ENCODE peak calls at places on chromosomes 6 and 20, in nine cellular contexts. H is CD4-positive, CD25-positive, alpha-beta regulatory T cell; R is fibroblast of lung; C is endothelial cell of umbilical vein; V is A549; N is mesenchymal stem cell; W is K562; F is CD4-positive, alpha-beta memory T cell; K is tibial artery. J is an unnamed sample.

GRCh38 chr6:100304575-100304974 is 160.1 kb downstream of the SIM1 start:
- DNase-seq in H (no peak), K (no peak), F (no peak), C (peak; percentile 86), V (no peak), N (no peak), W (no peak), R (no peak), J (no peak)

GRCh38 chr6:7529141-7529540 is 12.3 kb upstream of the DSP start:
- DNase-seq in K (no peak), F (no peak), W (no peak), N (no peak), C (no peak), R (peak; percentile 18), H (no peak), V (no peak), J (no peak)

GRCh38 chr20:6767536-6768227 is at the start of gene BMP2:
- DNase-seq in H (peak; percentile 6), V (peak; percentile 48), F (no peak), R (peak; percentile 75), C (peak; percentile 74), W (peak; percentile 38), N (peak; percentile 74), K (peak; percentile 68), J (no peak)

GRCh38 chr20:37538003-37538402 is 10.3 kb upstream of the BLCAP start:
- DNase-seq in F (no peak), C (no peak), R (peak; percentile 56), N (peak; percentile 47), H (no peak), W (no peak), K (no peak), V (peak; percentile 56), J (no peak)

GRCh38 chr6:13604135-13604534 is 11.0 kb upstream of the NOL7 start:
- DNase-seq in F (no peak), H (no peak), C (no peak), N (no peak), V (no peak), W (no peak), R (no peak), K (no peak), J (no peak)

GRCh38 chr6:36616888-36617521 is 22.8 kb downstream of the SRSF3 start:
- DNase-seq in K (peak; percentile 64), W (no peak), C (peak; percentile 67), F (no peak), R (peak; percentile 63), V (peak; percentile 82), H (no peak), N (no peak), J (no peak)

GRCh38 chr6:41093729-41094128 is 21.0 kb downstream of the NFYA start:
- DNase-seq in N (peak; percentile 12), F (no peak), V (no peak), H (no peak), K (no peak), R (peak; percentile 25), W (no peak), C (no peak), J (no peak)

GRCh38 chr6:89909991-89910390 is 15.7 kb downstream of the GJA10 start:
- DNase-seq in R (no peak), C (no peak), K (no peak), W (no peak), F (no peak), N (no peak), V (no peak), H (no peak), J (no peak)

GRCh38 chr20:16445482-16445881 is 127.8 kb downstream of the KIF16B start:
- DNase-seq in N (no peak), V (no peak), W (no peak), R (no peak), K (no peak), H (no peak), F (no peak), C (no peak), J (no peak)

GRCh38 chr20:44435630-44436335 is 39.9 kb upstream of the TTPAL start:
- DNase-seq in N (no peak), W (no peak), F (no peak), C (no peak), H (no peak), R (no peak), V (peak; percentile 52), K (no peak), J (no peak)

GRCh38 chr6:143843689-143844405 is 709 bp downstream of the LTV1 start:
- DNase-seq in W (no peak), H (no peak), K (no peak), R (peak; percentile 17), V (peak; percentile 9), C (no peak), N (peak; percentile 45), F (peak; percentile 3), J (no peak)

DNA sequence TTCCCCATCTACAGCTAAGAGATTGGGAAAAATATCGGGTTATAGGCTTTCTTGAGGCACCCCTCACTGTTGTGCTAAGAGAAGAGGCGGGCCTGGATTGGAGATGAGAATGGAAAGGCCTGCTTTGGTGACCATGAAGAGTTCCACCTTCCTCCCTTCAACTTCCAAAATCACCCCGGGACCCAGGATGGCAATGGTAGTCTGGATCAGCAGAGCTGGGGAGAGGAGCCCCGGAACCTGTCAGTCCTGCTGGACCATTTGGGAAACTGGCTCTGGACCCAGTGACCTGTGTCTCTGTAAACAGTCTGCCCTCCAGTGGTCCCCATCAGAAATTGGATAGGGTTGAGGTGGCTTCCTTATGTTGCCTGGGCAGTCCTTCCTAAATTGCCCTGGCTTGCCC is 1085.6 kb downstream of the KHDRBS2 start:
- DNase-seq in C (no peak), F (no peak), H (no peak), W (no peak), R (no peak), K (no peak), V (no peak), N (no peak), J (no peak)
- H3K9me3 ChIP-seq in C (peaks cover 4% of the 10 kb centered on the region), F (no peaks in the 10 kb centered on the region), H (peaks cover 37% of the 10 kb centered on the region), W (no peaks in the 10 kb centered on the region), R (no peaks in the 10 kb centered on the region), K (peaks cover 8% of the 10 kb centered on the region), V (no peaks in the 10 kb centered on the region), N (peaks cover 32% of the 10 kb centered on the region), J (no peaks in the 10 kb centered on the region)

GRCh38 chr6:125906158-125906998 is 50.2 kb upstream of the HINT3 start:
- DNase-seq in K (no peak), F (peak; percentile 22), C (peak; percentile 65), W (peak; percentile 80), V (no peak), N (peak; percentile 38), H (peak; percentile 53), R (no peak), J (peak; percentile 37)

GRCh38 chr6:125913864-125914351 is 42.7 kb upstream of the HINT3 start:
- DNase-seq in N (peak; percentile 98), K (no peak), W (no peak), V (peak; percentile 93), C (peak; percentile 78), H (no peak), R (peak; percentile 95), F (no peak), J (no peak)

GRCh38 chr6:125904871-125905270 is 51.7 kb upstream of the HINT3 start:
- DNase-seq in K (no peak), W (no peak), H (peak; percentile 54), F (peak; percentile 19), C (no peak), V (no peak), N (peak; percentile 68), R (peak; percentile 94), J (no peak)

GRCh38 chr6:125913145-125913544 is 43.4 kb upstream of the HINT3 start:
- DNase-seq in F (no peak), N (no peak), H (no peak), R (no peak), K (no peak), W (no peak), V (no peak), C (no peak), J (no peak)

DNA sequence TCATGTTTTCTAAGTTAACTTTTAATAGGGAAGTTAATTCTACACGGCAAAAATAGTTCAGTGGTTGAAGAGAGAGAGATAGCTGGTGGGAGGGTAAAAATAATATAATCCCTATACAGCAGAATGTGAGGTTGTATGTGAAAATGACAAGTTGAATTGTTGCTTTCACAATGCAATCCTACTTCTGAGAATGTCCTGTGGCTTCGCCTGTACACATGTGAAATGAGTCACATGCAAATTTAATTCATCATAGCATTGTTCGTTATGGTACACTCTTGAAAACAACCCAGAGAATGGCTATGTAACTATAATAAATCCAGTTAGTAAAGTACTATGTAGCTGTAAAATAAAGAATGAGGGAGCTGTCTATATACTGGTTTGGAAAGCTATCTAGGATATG is 46.1 kb upstream of the HINT3 start:
- DNase-seq in N (peak; percentile 80), W (no peak), C (peak; percentile 28), R (peak; percentile 65), H (peak; percentile 71), V (no peak), K (no peak), F (no peak), J (no peak)
- H3K9me3 ChIP-seq in N (no peaks in the 10 kb centered on the region), W (no peaks in the 10 kb centered on the region), C (no peaks in the 10 kb centered on the region), R (no peaks in the 10 kb centered on the region), H (no peaks in the 10 kb centered on the region), V (no peaks in the 10 kb centered on the region), K (no peaks in the 10 kb centered on the region), F (no peaks in the 10 kb centered on the region), J (no peaks in the 10 kb centered on the region)

DNA sequence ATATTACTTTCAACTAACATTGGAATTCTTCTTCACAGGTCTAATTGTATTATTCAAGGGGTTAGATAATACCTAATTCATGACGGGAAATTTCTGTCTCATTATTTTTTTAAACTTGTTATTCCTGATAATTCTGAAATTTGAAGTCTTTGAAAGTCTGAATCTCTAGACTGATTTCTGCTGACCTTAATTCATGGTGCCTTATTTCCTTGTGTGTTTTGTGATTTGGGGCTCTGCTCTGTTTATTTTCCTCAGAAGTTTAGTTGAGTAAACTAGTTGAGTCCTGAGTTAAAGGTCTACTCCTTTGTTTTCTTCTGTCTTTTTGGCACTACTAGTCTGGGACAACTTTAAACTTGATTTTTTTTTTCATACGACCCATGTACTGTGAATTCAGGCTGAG is 5.9 kb downstream of the DEFB118 start:
- DNase-seq in N (no peak), H (no peak), F (no peak), C (no peak), K (no peak), W (no peak), V (no peak), R (no peak), J (no peak)
- H3K9me3 ChIP-seq in N (no peaks in the 10 kb centered on the region), H (no peaks in the 10 kb centered on the region), F (no peaks in the 10 kb centered on the region), C (no peaks in the 10 kb centered on the region), K (no peaks in the 10 kb centered on the region), W (no peaks in the 10 kb centered on the region), V (no peaks in the 10 kb centered on the region), R (no peaks in the 10 kb centered on the region), J (no peaks in the 10 kb centered on the region)

DNA sequence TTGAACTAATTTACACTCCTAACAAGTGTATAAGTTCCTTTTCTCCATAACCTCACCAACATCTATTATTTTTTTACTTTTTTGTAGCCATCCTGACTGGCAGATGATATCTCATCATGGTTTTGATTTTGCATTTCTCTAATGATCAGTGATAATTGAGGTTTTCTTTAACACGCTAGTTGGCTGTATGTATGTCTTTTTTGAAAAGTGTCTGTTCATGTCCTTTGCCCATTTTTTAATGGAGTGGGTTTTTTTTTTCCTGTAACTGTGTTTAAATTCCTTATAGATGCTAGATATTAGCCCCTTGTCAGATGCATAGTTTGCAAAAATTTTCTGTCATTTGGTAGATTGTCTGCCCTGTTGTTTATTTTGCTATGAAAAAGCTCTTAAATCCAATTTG is 39.6 kb upstream of the TRIM39 start:
- DNase-seq in W (no peak), H (no peak), N (no peak), K (no peak), C (no peak), R (no peak), V (no peak), F (no peak), J (no peak)
- H3K9me3 ChIP-seq in W (peaks cover 37% of the 10 kb centered on the region), H (peaks cover 56% of the 10 kb centered on the region), N (peaks cover 80% of the 10 kb centered on the region), K (peaks cover 33% of the 10 kb centered on the region), C (peaks cover 9% of the 10 kb centered on the region), R (no peaks in the 10 kb centered on the region), V (peaks cover 67% of the 10 kb centered on the region), F (no peaks in the 10 kb centered on the region), J (peaks cover 30% of the 10 kb centered on the region)

J was measured in T-helper 17 cell.